ENCODE peak calls at places on chromosomes 12 and 14, in ten cellular contexts. Z is substantia nigra; F is aorta; G is transverse colon; B is T-helper 1 cell; L is HEK293T; A is stimulated activated CD8-positive, alpha-beta memory T cell treated with anti-CD3 and anti-CD28 coated beads, Interleukin-15, amount 100 ng/mL, for 24 hours; M is activated T-cell treated with anti-CD3 and anti-CD28 coated beads, Interleukin-2, amount 50 U/mL, for 72 hours; N is fibroblast of the conjunctiva; Q is erythroblast. D is an unnamed sample.

GRCh38 chr12:108338915-108339657 is at the start of gene CMKLR1:
- DNase-seq in Z (peak), F (peak), G (peak), B (no peak), L (no peak), A (no peak), M (no peak), N (no peak), Q (peak), D (no peak)

GRCh38 chr12:98999569-98999968 is 354.5 kb downstream of the APAF1 start:
- DNase-seq in Z (no peak), F (no peak), G (no peak), B (no peak), L (no peak), A (no peak), M (no peak), N (no peak), Q (no peak), D (no peak)

GRCh38 chr12:1595026-1595561 is 713 bp upstream of the FBXL14 start:
- DNase-seq in Z (peak), F (peak), G (peak), B (no peak), L (no peak), A (no peak), M (no peak), N (no peak), Q (peak), D (no peak)

GRCh38 chr12:22415342-22416309 is 81.1 kb upstream of the ST8SIA1 start:
- DNase-seq in Z (no peak), F (no peak), G (no peak), B (no peak), L (no peak), A (no peak), M (no peak), N (no peak), Q (no peak), D (peak)

GRCh38 chr14:76117789-76118188 is 33.9 kb upstream of the GPATCH2L start:
- DNase-seq in Z (no peak), F (no peak), G (no peak), B (no peak), L (no peak), A (no peak), M (no peak), N (no peak), Q (no peak), D (no peak)

GRCh38 chr14:53842938-53843337 is 113.7 kb downstream of the BMP4 start:
- DNase-seq in Z (no peak), F (no peak), G (no peak), B (no peak), L (no peak), A (no peak), M (no peak), N (no peak), Q (no peak), D (peak)

GRCh38 chr14:65492277-65492676 is 79.7 kb downstream of the FUT8 start:
- DNase-seq in Z (no peak), F (no peak), G (no peak), B (no peak), L (no peak), A (no peak), M (no peak), N (no peak), Q (no peak), D (no peak)

GRCh38 chr12:103915306-103915705 is 14.9 kb upstream of the HSP90B1 start:
- DNase-seq in Z (no peak), F (no peak), G (no peak), B (no peak), L (no peak), A (no peak), M (no peak), N (no peak), Q (no peak), D (no peak)

GRCh38 chr12:82028772-82029171 is 269.6 kb upstream of the PPFIA2 start:
- DNase-seq in Z (no peak), F (no peak), G (no peak), B (no peak), L (no peak), A (no peak), M (no peak), N (no peak), Q (no peak), D (no peak)

GRCh38 chr12:65876898-65877721 is 52.8 kb downstream of the HMGA2 start:
- DNase-seq in Z (no peak), F (no peak), G (no peak), B (no peak), L (no peak), A (no peak), M (no peak), N (peak), Q (no peak), D (peak)

GRCh38 chr12:107287436-107288413 is 194.4 kb upstream of the CRY1 start:
- DNase-seq in Z (no peak), F (no peak), G (no peak), B (peak), L (no peak), A (no peak), M (peak), N (no peak), Q (no peak), D (peak)

GRCh38 chr12:6644257-6644596 is 3.0 kb downstream of the ACRBP start:
- DNase-seq in Z (no peak), F (peak), G (no peak), B (no peak), L (no peak), A (no peak), M (no peak), N (no peak), Q (no peak), D (no peak)

GRCh38 chr12:23169012-23170003 is 544.3 kb downstream of the ETNK1 start:
- DNase-seq in Z (no peak), F (no peak), G (no peak), B (no peak), L (no peak), A (no peak), M (no peak), N (no peak), Q (no peak), D (no peak)

GRCh38 chr14:48967419-48967818 is 618.8 kb downstream of the RPS29 start:
- DNase-seq in Z (no peak), F (no peak), G (no peak), B (no peak), L (no peak), A (no peak), M (no peak), N (no peak), Q (no peak), D (no peak)

GRCh38 chr12:89525002-89525823 is 617 bp upstream of the GALNT4 start:
- DNase-seq in Z (peak), F (peak), G (peak), B (peak), L (peak), A (no peak), M (peak), N (no peak), Q (peak), D (peak)

GRCh38 chr14:92539419-92539818 is 25.8 kb downstream of the RIN3 start:
- DNase-seq in Z (no peak), F (no peak), G (no peak), B (no peak), L (no peak), A (no peak), M (no peak), N (no peak), Q (no peak), D (no peak)

GRCh38 chr12:32309811-32310755 is 89.3 kb upstream of the FGD4 start:
- DNase-seq in Z (no peak), F (no peak), G (no peak), B (no peak), L (no peak), A (no peak), M (no peak), N (no peak), Q (peak), D (peak)

GRCh38 chr12:106194351-106194750 is 53.5 kb downstream of the CKAP4 start:
- DNase-seq in Z (no peak), F (no peak), G (no peak), B (no peak), L (no peak), A (no peak), M (no peak), N (no peak), Q (no peak), D (no peak)

GRCh38 chr12:57489157-57489641 is 1.3 kb downstream of the MARS1 start:
- DNase-seq in Z (no peak), F (no peak), G (no peak), B (no peak), L (no peak), A (no peak), M (no peak), N (no peak), Q (no peak), D (peak)

GRCh38 chr14:90545966-90546751 is 149.3 kb downstream of the CALM1 start:
- DNase-seq in Z (peak), F (peak), G (no peak), B (no peak), L (no peak), A (no peak), M (no peak), N (no peak), Q (no peak), D (no peak)

GRCh38 chr12:108141600-108142145 is 12.6 kb downstream of the WSCD2 start:
- DNase-seq in Z (no peak), F (no peak), G (no peak), B (no peak), L (no peak), A (no peak), M (no peak), N (no peak), Q (no peak), D (no peak)

GRCh38 chr12:52389313-52390207 is 4.1 kb upstream of the KRT84 start:
- DNase-seq in Z (no peak), F (peak), G (no peak), B (no peak), L (no peak), A (no peak), M (no peak), N (no peak), Q (no peak), D (peak)

GRCh38 chr12:67355428-67356385 is 86.5 kb downstream of the CAND1 start:
- DNase-seq in Z (no peak), F (no peak), G (no peak), B (peak), L (peak), A (no peak), M (no peak), N (peak), Q (peak), D (peak)

D was measured in kidney tubule cell.